ENCODE peak calls at places on chromosomes 16 and 17, in six cellular contexts. K, M, A, T, E and B are unnamed samples.

GRCh38 chr17:65527381-65527780 is 34.1 kb downstream of the AXIN2 start:
- DNase-seq in K (no peak), M (no peak), A (no peak), T (no peak), E (no peak), B (peak)

GRCh38 chr17:82815354-82815753 is 24.5 kb downstream of the ZNF750 start:
- DNase-seq in K (no peak), M (no peak), A (no peak), T (no peak), E (no peak), B (no peak)

GRCh38 chr16:47142469-47143328 is 1.0 kb downstream of the NETO2 start:
- DNase-seq in K (peak), M (peak), A (peak), T (peak), E (no peak), B (no peak)

GRCh38 chr16:12405083-12405482 is 398.6 kb downstream of the CPPED1 start:
- DNase-seq in K (no peak), M (no peak), A (peak), T (no peak), E (no peak), B (no peak)

GRCh38 chr16:67311607-67312449 is 14.7 kb downstream of the KCTD19 start:
- DNase-seq in K (no peak), M (no peak), A (peak), T (peak), E (no peak), B (no peak)

GRCh38 chr16:72901012-72901411 is 146.9 kb downstream of the ZFHX3 start:
- DNase-seq in K (no peak), M (no peak), A (no peak), T (no peak), E (no peak), B (no peak)

GRCh38 chr16:58225965-58226602 is 28.2 kb upstream of the CSNK2A2 start:
- DNase-seq in K (no peak), M (no peak), A (no peak), T (no peak), E (no peak), B (no peak)

GRCh38 chr16:57567691-57568090 is 25.2 kb downstream of the ADGRG5 start:
- DNase-seq in K (no peak), M (no peak), A (no peak), T (no peak), E (no peak), B (no peak)

GRCh38 chr17:79984877-79985276 is 50.8 kb downstream of the TBC1D16 start:
- DNase-seq in K (no peak), M (no peak), A (no peak), T (no peak), E (no peak), B (no peak)

GRCh38 chr16:716250-716607 is 1.3 kb downstream of the METRN start:
- DNase-seq in K (no peak), M (peak), A (no peak), T (peak), E (no peak), B (no peak)

DNA sequence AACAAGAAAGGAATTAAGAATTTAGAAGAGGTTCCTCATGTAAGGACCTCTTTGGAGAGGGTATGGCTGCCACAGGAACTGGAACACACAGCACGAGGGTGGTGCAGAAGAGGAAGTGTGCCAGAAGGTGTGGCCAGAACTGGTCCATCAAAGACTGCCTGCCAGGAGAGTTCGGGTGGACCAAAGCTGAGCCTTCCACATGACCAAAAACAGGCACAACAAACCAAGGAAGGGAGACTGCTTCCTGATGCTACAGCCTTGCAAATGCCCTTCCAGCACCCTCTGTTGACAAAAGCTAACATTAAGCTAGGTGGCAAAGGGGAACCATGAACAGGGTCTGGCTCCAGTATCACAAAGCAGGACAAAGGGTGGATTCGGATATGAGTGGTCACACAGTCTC is 125.8 kb upstream of the TMEM97 start:
- DNase-seq in K (no peak), M (no peak), A (no peak), T (no peak), E (no peak), B (peak)
- TF ChIP-seq CTCF in K (no peak), M (no peak), A (no peak), T (no peak), E (no peak), B (no peak)

DNA sequence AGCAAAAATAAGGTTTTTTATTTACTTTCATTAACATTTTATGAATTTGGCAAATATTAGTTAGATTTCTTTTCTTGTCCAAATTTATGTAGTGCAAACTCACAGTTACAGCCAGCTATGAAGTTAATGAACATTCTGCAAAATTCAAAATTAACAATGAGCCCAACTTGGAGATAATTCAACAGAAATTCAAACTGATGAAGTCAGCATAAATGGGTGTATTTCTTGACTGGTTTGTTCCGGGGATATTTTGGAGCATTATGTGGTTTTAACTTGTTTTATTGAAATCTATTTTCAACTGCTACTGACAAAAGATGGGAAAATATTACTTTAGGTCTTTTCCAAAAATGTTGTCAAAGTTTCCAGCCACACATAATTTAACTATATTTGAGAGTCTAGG is 807.9 kb downstream of the CDH8 start:
- DNase-seq in K (no peak), M (no peak), A (no peak), T (no peak), E (no peak), B (no peak)
- TF ChIP-seq CTCF in K (no peak), M (no peak), A (no peak), T (no peak), E (no peak), B (no peak)

GRCh38 chr17:17568772-17569195 is 22.7 kb downstream of the PEMT start:
- DNase-seq in K (peak), M (peak), A (peak), T (peak), E (peak), B (no peak)
- TF ChIP-seq CTCF in K (peak), M (peak), A (peak), T (peak), E (peak), B (peak)

GRCh38 chr17:77894126-77894956 is 64.2 kb upstream of the TNRC6C start:
- DNase-seq in K (no peak), M (no peak), A (no peak), T (no peak), E (no peak), B (no peak)

GRCh38 chr17:77891602-77892001 is 66.9 kb upstream of the TNRC6C start:
- DNase-seq in K (no peak), M (no peak), A (no peak), T (no peak), E (no peak), B (no peak)

GRCh38 chr17:77892031-77892430 is 66.5 kb upstream of the TNRC6C start:
- DNase-seq in K (no peak), M (no peak), A (no peak), T (no peak), E (no peak), B (no peak)

GRCh38 chr17:77893144-77894044 is 65.1 kb upstream of the TNRC6C start:
- DNase-seq in K (peak), M (no peak), A (no peak), T (no peak), E (no peak), B (peak)

DNA sequence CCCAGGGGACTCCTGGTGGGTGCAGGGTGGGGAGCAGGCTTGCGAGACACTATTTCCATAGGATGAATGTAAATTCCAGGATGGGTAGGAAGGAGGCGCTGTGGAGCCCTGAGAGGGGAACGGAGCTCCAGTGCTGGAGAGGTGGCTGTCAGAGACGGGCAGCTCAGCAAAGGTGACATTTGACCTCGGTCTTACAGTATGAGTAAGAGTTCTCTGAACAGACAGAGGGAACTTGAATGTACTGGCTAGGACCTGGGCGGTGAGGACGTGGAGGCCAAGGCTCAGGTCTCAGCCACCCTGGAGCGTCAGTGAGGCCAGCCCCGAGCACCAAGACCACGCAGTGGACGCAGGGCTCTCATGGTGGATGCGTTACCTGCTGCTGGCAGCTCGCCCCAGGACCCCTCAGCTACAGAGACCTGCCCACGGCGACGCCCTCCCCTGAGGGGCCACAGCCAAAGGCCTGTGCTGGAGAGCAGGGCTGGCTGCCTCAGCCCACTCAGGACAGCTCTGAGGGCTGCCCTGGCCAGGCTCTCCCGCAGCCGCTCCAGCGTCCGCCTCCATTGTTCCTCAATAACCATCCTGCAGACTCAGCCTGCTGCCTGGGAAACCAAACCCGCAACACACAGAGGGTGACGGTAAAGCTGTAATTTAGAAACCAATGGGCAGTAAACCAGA is 65.9 kb upstream of the TNRC6C start:
- DNase-seq in K (no peak), M (peak), A (no peak), T (peak), E (peak), B (peak)
- TF ChIP-seq CTCF in K (peak), M (peak), A (no peak), T (peak), E (peak), B (no peak)